ENCODE peak calls at places on chromosomes 6 and 20, in seven cellular contexts. One of them, this sample, is unnamed.

GRCh38 chr6:143215363-143215762 is 154.7 kb downstream of the AIG1 start:
- DNase-seq in aorta: no peak
- DNase-seq in progenitor cell of endocrine pancreas: no peak
- DNase-seq in stimulated activated CD4-positive, alpha-beta T cell treated with anti-CD3 and anti-CD28 coated beads, Interleukin-1b, Interleukin-23, amount 100 ng/mL, for 24 hours: no peak
- DNase-seq in B cell: no peak
- DNase-seq in Right ventricle myocardium superior: no peak
- DNase-seq in kidney tubule cell: no peak
- DNase-seq in this sample: no peak

GRCh38 chr20:17620371-17621228 is 50.7 kb downstream of the DSTN start:
- DNase-seq in aorta: peak; percentile 45
- DNase-seq in progenitor cell of endocrine pancreas: no peak
- DNase-seq in stimulated activated CD4-positive, alpha-beta T cell treated with anti-CD3 and anti-CD28 coated beads, Interleukin-1b, Interleukin-23, amount 100 ng/mL, for 24 hours: no peak
- DNase-seq in B cell: no peak
- DNase-seq in Right ventricle myocardium superior: no peak
- DNase-seq in kidney tubule cell: no peak
- DNase-seq in this sample: no peak

GRCh38 chr6:148981515-148981914 is 234.7 kb downstream of the UST start:
- DNase-seq in aorta: no peak
- DNase-seq in progenitor cell of endocrine pancreas: no peak
- DNase-seq in stimulated activated CD4-positive, alpha-beta T cell treated with anti-CD3 and anti-CD28 coated beads, Interleukin-1b, Interleukin-23, amount 100 ng/mL, for 24 hours: no peak
- DNase-seq in B cell: no peak
- DNase-seq in Right ventricle myocardium superior: no peak
- DNase-seq in kidney tubule cell: no peak
- DNase-seq in this sample: no peak

GRCh38 chr6:118263929-118264486 is 284.1 kb upstream of the PLN start:
- DNase-seq in aorta: no peak
- DNase-seq in progenitor cell of endocrine pancreas: peak; percentile 17
- DNase-seq in stimulated activated CD4-positive, alpha-beta T cell treated with anti-CD3 and anti-CD28 coated beads, Interleukin-1b, Interleukin-23, amount 100 ng/mL, for 24 hours: no peak
- DNase-seq in B cell: no peak
- DNase-seq in Right ventricle myocardium superior: no peak
- DNase-seq in kidney tubule cell: peak; percentile 27
- DNase-seq in this sample: no peak

GRCh38 chr20:18611492-18611891 is 23.6 kb downstream of the DTD1 start:
- DNase-seq in aorta: no peak
- DNase-seq in progenitor cell of endocrine pancreas: no peak
- DNase-seq in stimulated activated CD4-positive, alpha-beta T cell treated with anti-CD3 and anti-CD28 coated beads, Interleukin-1b, Interleukin-23, amount 100 ng/mL, for 24 hours: no peak
- DNase-seq in B cell: no peak
- DNase-seq in Right ventricle myocardium superior: no peak
- DNase-seq in kidney tubule cell: no peak
- DNase-seq in this sample: no peak

GRCh38 chr6:44667668-44668390 is 280.3 kb downstream of the CDC5L start:
- DNase-seq in aorta: no peak
- DNase-seq in progenitor cell of endocrine pancreas: peak; percentile 17
- DNase-seq in stimulated activated CD4-positive, alpha-beta T cell treated with anti-CD3 and anti-CD28 coated beads, Interleukin-1b, Interleukin-23, amount 100 ng/mL, for 24 hours: no peak
- DNase-seq in B cell: peak; percentile 19
- DNase-seq in Right ventricle myocardium superior: no peak
- DNase-seq in kidney tubule cell: peak; percentile 25
- DNase-seq in this sample: no peak

GRCh38 chr6:159806021-159806458 is 6.0 kb downstream of the PNLDC1 start:
- DNase-seq in aorta: no peak
- DNase-seq in progenitor cell of endocrine pancreas: no peak
- DNase-seq in stimulated activated CD4-positive, alpha-beta T cell treated with anti-CD3 and anti-CD28 coated beads, Interleukin-1b, Interleukin-23, amount 100 ng/mL, for 24 hours: no peak
- DNase-seq in B cell: no peak
- DNase-seq in Right ventricle myocardium superior: no peak
- DNase-seq in kidney tubule cell: no peak
- DNase-seq in this sample: no peak

GRCh38 chr20:44809380-44810060 is 826 bp downstream of the RIMS4 start:
- DNase-seq in aorta: no peak
- DNase-seq in progenitor cell of endocrine pancreas: no peak
- DNase-seq in stimulated activated CD4-positive, alpha-beta T cell treated with anti-CD3 and anti-CD28 coated beads, Interleukin-1b, Interleukin-23, amount 100 ng/mL, for 24 hours: no peak
- DNase-seq in B cell: no peak
- DNase-seq in Right ventricle myocardium superior: no peak
- DNase-seq in kidney tubule cell: no peak
- DNase-seq in this sample: no peak

GRCh38 chr6:108179741-108180140 is 13.9 kb downstream of the NR2E1 start:
- DNase-seq in aorta: no peak
- DNase-seq in progenitor cell of endocrine pancreas: no peak
- DNase-seq in stimulated activated CD4-positive, alpha-beta T cell treated with anti-CD3 and anti-CD28 coated beads, Interleukin-1b, Interleukin-23, amount 100 ng/mL, for 24 hours: no peak
- DNase-seq in B cell: no peak
- DNase-seq in Right ventricle myocardium superior: no peak
- DNase-seq in kidney tubule cell: no peak
- DNase-seq in this sample: no peak

GRCh38 chr6:149586149-149586548 is 20.0 kb downstream of the GINM1 start:
- DNase-seq in aorta: no peak
- DNase-seq in progenitor cell of endocrine pancreas: no peak
- DNase-seq in stimulated activated CD4-positive, alpha-beta T cell treated with anti-CD3 and anti-CD28 coated beads, Interleukin-1b, Interleukin-23, amount 100 ng/mL, for 24 hours: no peak
- DNase-seq in B cell: no peak
- DNase-seq in Right ventricle myocardium superior: no peak
- DNase-seq in kidney tubule cell: no peak
- DNase-seq in this sample: no peak

GRCh38 chr6:89066929-89067646 is 13.5 kb upstream of the PNRC1 start:
- DNase-seq in aorta: no peak
- DNase-seq in progenitor cell of endocrine pancreas: no peak
- DNase-seq in stimulated activated CD4-positive, alpha-beta T cell treated with anti-CD3 and anti-CD28 coated beads, Interleukin-1b, Interleukin-23, amount 100 ng/mL, for 24 hours: no peak
- DNase-seq in B cell: no peak
- DNase-seq in Right ventricle myocardium superior: no peak
- DNase-seq in kidney tubule cell: no peak
- DNase-seq in this sample: no peak

GRCh38 chr6:135875446-135875845 is 23.9 kb downstream of the PDE7B start:
- DNase-seq in aorta: no peak
- DNase-seq in progenitor cell of endocrine pancreas: no peak
- DNase-seq in stimulated activated CD4-positive, alpha-beta T cell treated with anti-CD3 and anti-CD28 coated beads, Interleukin-1b, Interleukin-23, amount 100 ng/mL, for 24 hours: no peak
- DNase-seq in B cell: no peak
- DNase-seq in Right ventricle myocardium superior: no peak
- DNase-seq in kidney tubule cell: no peak
- DNase-seq in this sample: no peak

GRCh38 chr6:356828-357251 is 34.7 kb upstream of the IRF4 start:
- DNase-seq in aorta: no peak
- DNase-seq in progenitor cell of endocrine pancreas: no peak
- DNase-seq in stimulated activated CD4-positive, alpha-beta T cell treated with anti-CD3 and anti-CD28 coated beads, Interleukin-1b, Interleukin-23, amount 100 ng/mL, for 24 hours: no peak
- DNase-seq in B cell: peak; percentile 80
- DNase-seq in Right ventricle myocardium superior: peak; percentile 63
- DNase-seq in kidney tubule cell: no peak
- DNase-seq in this sample: no peak

GRCh38 chr6:153002613-153003293 is at the start of gene MTRF1L:
- DNase-seq in aorta: peak; percentile 97
- DNase-seq in progenitor cell of endocrine pancreas: peak; percentile 82
- DNase-seq in stimulated activated CD4-positive, alpha-beta T cell treated with anti-CD3 and anti-CD28 coated beads, Interleukin-1b, Interleukin-23, amount 100 ng/mL, for 24 hours: peak; percentile 66
- DNase-seq in B cell: peak; percentile 90
- DNase-seq in Right ventricle myocardium superior: peak; percentile 96
- DNase-seq in kidney tubule cell: peak; percentile 98
- DNase-seq in this sample: peak; percentile 60

GRCh38 chr6:13674533-13675190 is 37.0 kb downstream of the RANBP9 start:
- DNase-seq in aorta: no peak
- DNase-seq in progenitor cell of endocrine pancreas: no peak
- DNase-seq in stimulated activated CD4-positive, alpha-beta T cell treated with anti-CD3 and anti-CD28 coated beads, Interleukin-1b, Interleukin-23, amount 100 ng/mL, for 24 hours: no peak
- DNase-seq in B cell: no peak
- DNase-seq in Right ventricle myocardium superior: no peak
- DNase-seq in kidney tubule cell: peak; percentile 4
- DNase-seq in this sample: no peak

GRCh38 chr6:46947497-46947896 is 25.8 kb upstream of the ADGRF5 start:
- DNase-seq in aorta: no peak
- DNase-seq in progenitor cell of endocrine pancreas: no peak
- DNase-seq in stimulated activated CD4-positive, alpha-beta T cell treated with anti-CD3 and anti-CD28 coated beads, Interleukin-1b, Interleukin-23, amount 100 ng/mL, for 24 hours: no peak
- DNase-seq in B cell: no peak
- DNase-seq in Right ventricle myocardium superior: no peak
- DNase-seq in kidney tubule cell: no peak
- DNase-seq in this sample: no peak

GRCh38 chr6:64896939-64897338 is 810.1 kb downstream of the EYS start:
- DNase-seq in aorta: no peak
- DNase-seq in progenitor cell of endocrine pancreas: no peak
- DNase-seq in stimulated activated CD4-positive, alpha-beta T cell treated with anti-CD3 and anti-CD28 coated beads, Interleukin-1b, Interleukin-23, amount 100 ng/mL, for 24 hours: no peak
- DNase-seq in B cell: no peak
- DNase-seq in Right ventricle myocardium superior: no peak
- DNase-seq in kidney tubule cell: no peak
- DNase-seq in this sample: no peak

GRCh38 chr6:136429681-136430080 is 120.5 kb downstream of the MAP7 start:
- DNase-seq in aorta: no peak
- DNase-seq in progenitor cell of endocrine pancreas: no peak
- DNase-seq in stimulated activated CD4-positive, alpha-beta T cell treated with anti-CD3 and anti-CD28 coated beads, Interleukin-1b, Interleukin-23, amount 100 ng/mL, for 24 hours: no peak
- DNase-seq in B cell: no peak
- DNase-seq in Right ventricle myocardium superior: no peak
- DNase-seq in kidney tubule cell: no peak
- DNase-seq in this sample: no peak

GRCh38 chr6:110548124-110548847 is 71.9 kb upstream of the SLC22A16 start:
- DNase-seq in aorta: no peak
- DNase-seq in progenitor cell of endocrine pancreas: no peak
- DNase-seq in stimulated activated CD4-positive, alpha-beta T cell treated with anti-CD3 and anti-CD28 coated beads, Interleukin-1b, Interleukin-23, amount 100 ng/mL, for 24 hours: no peak
- DNase-seq in B cell: no peak
- DNase-seq in Right ventricle myocardium superior: no peak
- DNase-seq in kidney tubule cell: no peak
- DNase-seq in this sample: no peak

GRCh38 chr20:18705906-18706305 is 107.7 kb upstream of the SCP2D1 start:
- DNase-seq in aorta: no peak
- DNase-seq in progenitor cell of endocrine pancreas: no peak
- DNase-seq in stimulated activated CD4-positive, alpha-beta T cell treated with anti-CD3 and anti-CD28 coated beads, Interleukin-1b, Interleukin-23, amount 100 ng/mL, for 24 hours: no peak
- DNase-seq in B cell: no peak
- DNase-seq in Right ventricle myocardium superior: no peak
- DNase-seq in kidney tubule cell: no peak
- DNase-seq in this sample: no peak

GRCh38 chr6:132734694-132735236 is 20.9 kb upstream of the VNN1 start:
- DNase-seq in aorta: no peak
- DNase-seq in progenitor cell of endocrine pancreas: no peak
- DNase-seq in stimulated activated CD4-positive, alpha-beta T cell treated with anti-CD3 and anti-CD28 coated beads, Interleukin-1b, Interleukin-23, amount 100 ng/mL, for 24 hours: no peak
- DNase-seq in B cell: no peak
- DNase-seq in Right ventricle myocardium superior: no peak
- DNase-seq in kidney tubule cell: no peak
- DNase-seq in this sample: no peak

GRCh38 chr6:12977206-12977605 is 260.6 kb downstream of the PHACTR1 start:
- DNase-seq in aorta: no peak
- DNase-seq in progenitor cell of endocrine pancreas: no peak
- DNase-seq in stimulated activated CD4-positive, alpha-beta T cell treated with anti-CD3 and anti-CD28 coated beads, Interleukin-1b, Interleukin-23, amount 100 ng/mL, for 24 hours: no peak
- DNase-seq in B cell: no peak
- DNase-seq in Right ventricle myocardium superior: no peak
- DNase-seq in kidney tubule cell: no peak
- DNase-seq in this sample: no peak

GRCh38 chr6:35363293-35363750 is 21.0 kb downstream of the PPARD start:
- DNase-seq in aorta: no peak
- DNase-seq in progenitor cell of endocrine pancreas: no peak
- DNase-seq in stimulated activated CD4-positive, alpha-beta T cell treated with anti-CD3 and anti-CD28 coated beads, Interleukin-1b, Interleukin-23, amount 100 ng/mL, for 24 hours: no peak
- DNase-seq in B cell: no peak
- DNase-seq in Right ventricle myocardium superior: no peak
- DNase-seq in kidney tubule cell: no peak
- DNase-seq in this sample: no peak

GRCh38 chr6:63573899-63574553 is 1.7 kb downstream of the LOC128125822 start:
- DNase-seq in aorta: no peak
- DNase-seq in progenitor cell of endocrine pancreas: peak; percentile 20
- DNase-seq in stimulated activated CD4-positive, alpha-beta T cell treated with anti-CD3 and anti-CD28 coated beads, Interleukin-1b, Interleukin-23, amount 100 ng/mL, for 24 hours: peak; percentile 7
- DNase-seq in B cell: no peak
- DNase-seq in Right ventricle myocardium superior: no peak
- DNase-seq in kidney tubule cell: peak; percentile 74
- DNase-seq in this sample: no peak

GRCh38 chr20:53823121-53823764 is 229.6 kb upstream of the ZNF217 start:
- DNase-seq in aorta: no peak
- DNase-seq in progenitor cell of endocrine pancreas: no peak
- DNase-seq in stimulated activated CD4-positive, alpha-beta T cell treated with anti-CD3 and anti-CD28 coated beads, Interleukin-1b, Interleukin-23, amount 100 ng/mL, for 24 hours: no peak
- DNase-seq in B cell: no peak
- DNase-seq in Right ventricle myocardium superior: no peak
- DNase-seq in kidney tubule cell: no peak
- DNase-seq in this sample: no peak

GRCh38 chr20:39778847-39779641 is 816.9 kb downstream of the DHX35 start:
- DNase-seq in aorta: no peak
- DNase-seq in progenitor cell of endocrine pancreas: no peak
- DNase-seq in stimulated activated CD4-positive, alpha-beta T cell treated with anti-CD3 and anti-CD28 coated beads, Interleukin-1b, Interleukin-23, amount 100 ng/mL, for 24 hours: no peak
- DNase-seq in B cell: no peak
- DNase-seq in Right ventricle myocardium superior: no peak
- DNase-seq in kidney tubule cell: no peak
- DNase-seq in this sample: no peak

GRCh38 chr20:35908007-35908406 is 46.3 kb downstream of the SCAND1 start:
- DNase-seq in aorta: no peak
- DNase-seq in progenitor cell of endocrine pancreas: no peak
- DNase-seq in stimulated activated CD4-positive, alpha-beta T cell treated with anti-CD3 and anti-CD28 coated beads, Interleukin-1b, Interleukin-23, amount 100 ng/mL, for 24 hours: no peak
- DNase-seq in B cell: no peak
- DNase-seq in Right ventricle myocardium superior: no peak
- DNase-seq in kidney tubule cell: no peak
- DNase-seq in this sample: no peak

GRCh38 chr6:108222504-108222903 is 38.3 kb downstream of the SNX3 start:
- DNase-seq in aorta: no peak
- DNase-seq in progenitor cell of endocrine pancreas: no peak
- DNase-seq in stimulated activated CD4-positive, alpha-beta T cell treated with anti-CD3 and anti-CD28 coated beads, Interleukin-1b, Interleukin-23, amount 100 ng/mL, for 24 hours: no peak
- DNase-seq in B cell: no peak
- DNase-seq in Right ventricle myocardium superior: no peak
- DNase-seq in kidney tubule cell: no peak
- DNase-seq in this sample: no peak